ENCODE peak calls at places on chromosomes 11 and 22, in four cellular contexts. P, H, T and A are unnamed samples.

GRCh38 chr22:30324008-30324730 is 2.6 kb downstream of the TBC1D10A start:
- DNase-seq in H (no peak), T (no peak), P (no peak), A (peak; percentile 35)

GRCh38 chr11:47270331-47271271 is 668 bp downstream of the MADD start:
- DNase-seq in H (peak; percentile 59), T (no peak), P (peak; percentile 48), A (no peak)

GRCh38 chr22:23484651-23485050 is 95.4 kb downstream of the IGLL1 start:
- DNase-seq in T (no peak), H (no peak), P (no peak), A (no peak)

GRCh38 chr11:87330072-87330678 is 292.4 kb downstream of the TMEM135 start:
- DNase-seq in P (no peak), T (no peak), H (no peak), A (no peak)

GRCh38 chr11:67638535-67639437 is 777 bp downstream of the TBX10 start:
- DNase-seq in T (no peak), P (no peak), H (no peak), A (no peak)

GRCh38 chr11:33533668-33534067 is 167.0 kb downstream of the C11orf91 start:
- DNase-seq in P (no peak), T (no peak), H (no peak), A (no peak)

GRCh38 chr22:20624161-20624616 is 116.8 kb downstream of the MED15 start:
- DNase-seq in H (no peak), P (no peak), T (no peak), A (no peak)

GRCh38 chr11:26483101-26483500 is 89.0 kb downstream of the MUC15 start:
- DNase-seq in P (no peak), T (no peak), H (no peak), A (no peak)

GRCh38 chr11:7515544-7515943 is 1.7 kb downstream of the PPFIBP2 start:
- DNase-seq in T (no peak), H (no peak), P (no peak), A (no peak)

GRCh38 chr11:125165664-125166346 is 1.3 kb downstream of the PKNOX2 start:
- DNase-seq in T (no peak), P (no peak), H (no peak), A (no peak)

GRCh38 chr11:47254381-47254780 is 3.4 kb upstream of the NR1H3 start:
- DNase-seq in H (no peak), T (no peak), P (no peak), A (peak; percentile 72)

GRCh38 chr11:102495161-102496042 is 35.1 kb downstream of the MMP7 start:
- DNase-seq in P (peak; percentile 58), T (peak; percentile 13), H (peak; percentile 77), A (no peak)

GRCh38 chr11:89736566-89736965 is 26.5 kb downstream of the TRIM77 start:
- DNase-seq in H (no peak), T (no peak), P (no peak), A (no peak)

GRCh38 chr11:99601179-99601578 is 580.4 kb downstream of the CNTN5 start:
- DNase-seq in H (no peak), P (no peak), T (no peak), A (no peak)

GRCh38 chr22:43157874-43158546 is 6.7 kb downstream of the TSPO start:
- DNase-seq in T (no peak), H (no peak), P (no peak), A (no peak)

GRCh38 chr11:17822021-17822781 is 87.6 kb downstream of the KCNC1 start:
- DNase-seq in T (no peak), H (no peak), P (no peak), A (no peak)

GRCh38 chr11:72772059-72772458 is 19.9 kb upstream of the ARAP1 start:
- DNase-seq in P (no peak), T (no peak), H (no peak), A (no peak)

GRCh38 chr11:125348704-125349635 is 147.1 kb downstream of the FEZ1 start:
- DNase-seq in H (no peak), P (peak; percentile 63), T (no peak), A (no peak)

GRCh38 chr11:57480409-57481137 is 20.2 kb downstream of the RTN4RL2 start:
- DNase-seq in H (peak; percentile 80), T (no peak), P (peak; percentile 67), A (peak; percentile 68)

GRCh38 chr11:112780351-112781043 is 180.7 kb upstream of the NCAM1 start:
- DNase-seq in H (no peak), P (no peak), T (peak; percentile 58), A (no peak)

GRCh38 chr11:66037327-66037726 is 11.0 kb upstream of the CATSPER1 start:
- DNase-seq in T (no peak), H (no peak), P (no peak), A (no peak)

GRCh38 chr11:82797595-82797971 is 63.9 kb upstream of the FAM181B start:
- DNase-seq in T (no peak), P (no peak), H (no peak), A (no peak)

GRCh38 chr11:45102810-45103621 is 43.4 kb upstream of the PRDM11 start:
- DNase-seq in P (peak; percentile 72), T (peak; percentile 40), H (peak; percentile 76), A (no peak)

GRCh38 chr11:82719316-82719715 is 14.3 kb downstream of the FAM181B start:
- DNase-seq in T (no peak), P (no peak), H (no peak), A (no peak)

GRCh38 chr22:20404881-20405280 is 10.9 kb downstream of the ZNF74 start:
- DNase-seq in T (no peak), P (no peak), H (no peak), A (peak; percentile 7)

GRCh38 chr22:35622132-35622913 is 5.2 kb upstream of the MB start:
- DNase-seq in H (no peak), P (no peak), T (peak; percentile 96), A (no peak)

GRCh38 chr11:8871283-8871775 is 39.7 kb upstream of the AKIP1 start:
- DNase-seq in P (peak; percentile 50), T (peak; percentile 30), H (peak; percentile 79), A (peak; percentile 77)

GRCh38 chr11:61529537-61530225 is 21.1 kb downstream of the LRRC10B start:
- DNase-seq in T (no peak), P (no peak), H (no peak), A (no peak)

GRCh38 chr11:3123761-3124733 is 41.1 kb downstream of the OSBPL5 start:
- DNase-seq in P (no peak), H (no peak), T (peak; percentile 90), A (peak; percentile 97)

GRCh38 chr11:69362315-69362714 is 68.4 kb downstream of the MYEOV start:
- DNase-seq in H (no peak), T (no peak), P (no peak), A (no peak)

GRCh38 chr11:18704045-18704645 is 5.6 kb downstream of the TMEM86A start:
- DNase-seq in T (no peak), H (no peak), P (no peak), A (no peak)

GRCh38 chr11:35362571-35362980 is 56.8 kb downstream of the SLC1A2 start:
- DNase-seq in H (no peak), T (no peak), P (no peak), A (no peak)

GRCh38 chr11:82080160-82080559 is 653.5 kb downstream of the FAM181B start:
- DNase-seq in T (no peak), H (no peak), P (no peak), A (no peak)

GRCh38 chr22:17258015-17258827 is 39.0 kb upstream of the ADA2 start:
- DNase-seq in P (no peak), T (peak; percentile 86), H (peak; percentile 89), A (no peak)

GRCh38 chr11:9943346-9944110 is 279.7 kb downstream of the SWAP70 start:
- DNase-seq in P (no peak), H (no peak), T (no peak), A (no peak)

GRCh38 chr11:96161271-96162089 is 181.5 kb downstream of the MAML2 start:
- DNase-seq in T (no peak), H (no peak), P (no peak), A (no peak)

GRCh38 chr11:130592056-130592455 is 143.6 kb downstream of the ADAMTS15 start:
- DNase-seq in T (no peak), H (no peak), P (no peak), A (no peak)

GRCh38 chr11:55106391-55106790 is 155.6 kb upstream of the TRIM48 start:
- DNase-seq in P (no peak), H (no peak), T (no peak), A (no peak)

GRCh38 chr11:94132152-94132558 is 3.5 kb downstream of the PANX1 start:
- DNase-seq in T (no peak), P (no peak), H (no peak), A (peak; percentile 29)